ENCODE peak calls at places on chromosomes 13 and 19, in five cellular contexts. H, B, A, U and P are unnamed samples.

GRCh38 chr19:55227241-55228014 is 1.1 kb downstream of the TMEM86B start:
- DNase-seq in H (no peak), B (no peak), A (no peak), U (no peak), P (no peak)

GRCh38 chr19:40778865-40779284 is 828 bp downstream of the RAB4B start:
- DNase-seq in H (no peak), B (no peak), A (no peak), U (no peak), P (no peak)

GRCh38 chr19:32550666-32551065 is 30.3 kb upstream of the PDCD5 start:
- DNase-seq in H (no peak), B (no peak), A (no peak), U (no peak), P (no peak)

GRCh38 chr19:17538684-17539287 is 16.7 kb upstream of the COLGALT1 start:
- DNase-seq in H (no peak), B (no peak), A (no peak), U (no peak), P (no peak)

GRCh38 chr19:5534787-5535586 is 32.8 kb downstream of the TINCR start:
- DNase-seq in H (no peak), B (no peak), A (no peak), U (no peak), P (no peak)

GRCh38 chr19:17026041-17026658 is 460 bp downstream of the CPAMD8 start:
- DNase-seq in H (no peak), B (no peak), A (peak), U (no peak), P (no peak)

GRCh38 chr13:54029720-54030119 is 1001.1 kb downstream of the OLFM4 start:
- DNase-seq in H (no peak), B (no peak), A (no peak), U (no peak), P (no peak)

GRCh38 chr19:35206379-35206778 is 22.2 kb downstream of the FAM187B start:
- DNase-seq in H (no peak), B (no peak), A (peak), U (no peak), P (no peak)

GRCh38 chr19:35495107-35496064 is 5.1 kb upstream of the KRTDAP start:
- DNase-seq in H (peak), B (no peak), A (peak), U (peak), P (no peak)

GRCh38 chr19:6464070-6464873 is at the start of gene CRB3:
- DNase-seq in H (no peak), B (peak), A (peak), U (peak), P (peak)

GRCh38 chr13:107205318-107206112 is 637.6 kb upstream of the ARGLU1 start:
- DNase-seq in H (peak), B (peak), A (peak), U (peak), P (no peak)

GRCh38 chr19:13094771-13095392 is 7.8 kb downstream of the LYL1 start:
- DNase-seq in H (no peak), B (no peak), A (no peak), U (no peak), P (no peak)

GRCh38 chr19:39498262-39499081 is at the start of gene DLL3:
- DNase-seq in H (no peak), B (no peak), A (no peak), U (no peak), P (no peak)

GRCh38 chr13:80952158-80952557 is 611.2 kb upstream of the SPRY2 start:
- DNase-seq in H (no peak), B (no peak), A (no peak), U (no peak), P (no peak)

GRCh38 chr19:11481777-11482383 is 1.0 kb upstream of the ELAVL3 start:
- DNase-seq in H (peak), B (peak), A (peak), U (peak), P (no peak)

GRCh38 chr19:55091126-55091910 is 15.6 kb downstream of the EPS8L1 start:
- DNase-seq in H (no peak), B (no peak), A (no peak), U (no peak), P (peak)

GRCh38 chr19:4456566-4456842 is 1.1 kb downstream of the UBXN6 start:
- DNase-seq in H (no peak), B (no peak), A (peak), U (no peak), P (peak)

GRCh38 chr13:111904166-111904565 is 162.8 kb upstream of the SOX1 start:
- DNase-seq in H (no peak), B (no peak), A (no peak), U (no peak), P (peak)

GRCh38 chr13:25691654-25692053 is 319.9 kb downstream of the ATP8A2 start:
- DNase-seq in H (no peak), B (no peak), A (no peak), U (no peak), P (no peak)

GRCh38 chr13:112248909-112249592 is 127.1 kb upstream of the SPACA7 start:
- DNase-seq in H (no peak), B (no peak), A (no peak), U (no peak), P (no peak)

GRCh38 chr13:77752512-77753069 is 55.1 kb downstream of the SLAIN1 start:
- DNase-seq in H (no peak), B (no peak), A (no peak), U (no peak), P (no peak)

GRCh38 chr19:30567535-30568232 is 195.5 kb downstream of the ZNF536 start:
- DNase-seq in H (no peak), B (no peak), A (no peak), U (no peak), P (peak)

GRCh38 chr13:57925250-57925649 is 293.7 kb downstream of the PCDH17 start:
- DNase-seq in H (no peak), B (no peak), A (no peak), U (no peak), P (no peak)

GRCh38 chr13:93116809-93117208 is 109.8 kb upstream of the GPC6 start:
- DNase-seq in H (no peak), B (no peak), A (no peak), U (no peak), P (no peak)

GRCh38 chr19:719636-720377 is 11.1 kb downstream of the PALM start:
- DNase-seq in H (no peak), B (no peak), A (no peak), U (no peak), P (no peak)

GRCh38 chr13:75739244-75739868 is 103.2 kb downstream of the LMO7 start:
- DNase-seq in H (no peak), B (no peak), A (no peak), U (no peak), P (no peak)

GRCh38 chr13:114115796-114116195 is 16.6 kb downstream of the RASA3 start:
- DNase-seq in H (no peak), B (no peak), A (peak), U (peak), P (peak)

GRCh38 chr13:112943309-112944125 is 25.5 kb upstream of the MCF2L start:
- DNase-seq in H (no peak), B (no peak), A (peak), U (peak), P (no peak)

GRCh38 chr13:102580552-102581169 is 16.1 kb upstream of the TPP2 start:
- DNase-seq in H (peak), B (no peak), A (no peak), U (no peak), P (no peak)

GRCh38 chr13:24033527-24034302 is 126.8 kb upstream of the SPATA13 start:
- DNase-seq in H (no peak), B (no peak), A (no peak), U (no peak), P (no peak)

GRCh38 chr13:97241761-97242160 is 19.6 kb downstream of the MBNL2 start:
- DNase-seq in H (no peak), B (no peak), A (no peak), U (no peak), P (no peak)

GRCh38 chr19:4633140-4633967 is 6.0 kb upstream of the TNFAIP8L1 start:
- DNase-seq in H (peak), B (no peak), A (peak), U (peak), P (no peak)

GRCh38 chr13:19713186-19713965 is 69.4 kb downstream of the PSPC1 start:
- DNase-seq in H (no peak), B (no peak), A (no peak), U (no peak), P (no peak)

GRCh38 chr19:18007939-18008673 is at the start of gene ARRDC2:
- DNase-seq in H (peak), B (peak), A (peak), U (peak), P (peak)

GRCh38 chr19:54521022-54521859 is 18.6 kb downstream of the LAIR2 start:
- DNase-seq in H (no peak), B (no peak), A (no peak), U (no peak), P (no peak)

GRCh38 chr13:99653526-99653925 is 152.3 kb downstream of the TM9SF2 start:
- DNase-seq in H (no peak), B (no peak), A (no peak), U (no peak), P (no peak)

GRCh38 chr13:108597943-108598342 is 31.5 kb upstream of the MYO16 start:
- DNase-seq in H (no peak), B (no peak), A (no peak), U (no peak), P (no peak)

GRCh38 chr19:51226068-51226467 is 1.2 kb downstream of the CD33 start:
- DNase-seq in H (no peak), B (no peak), A (no peak), U (no peak), P (no peak)
- TF ChIP-seq EP300 in H (no peak), B (no peak), A (no peak), U (no peak), P (no peak)

GRCh38 chr19:50223439-50223716 is 20.0 kb downstream of the MYH14 start:
- DNase-seq in H (no peak), B (no peak), A (no peak), U (no peak), P (no peak)

GRCh38 chr19:50224986-50225747 is 21.7 kb downstream of the MYH14 start:
- DNase-seq in H (no peak), B (no peak), A (no peak), U (no peak), P (no peak)

GRCh38 chr19:50222691-50223438 is 19.4 kb downstream of the MYH14 start:
- DNase-seq in H (no peak), B (no peak), A (no peak), U (no peak), P (no peak)

GRCh38 chr19:50215820-50216219 is 12.4 kb downstream of the MYH14 start:
- DNase-seq in H (no peak), B (no peak), A (no peak), U (no peak), P (no peak)

GRCh38 chr19:50221087-50221486 is 17.7 kb downstream of the MYH14 start:
- DNase-seq in H (no peak), B (no peak), A (no peak), U (no peak), P (no peak)
- TF ChIP-seq EP300 in H (no peak), B (no peak), A (no peak), U (no peak), P (no peak)

GRCh38 chr13:110390572-110390971 is 83.5 kb downstream of the COL4A2 start:
- DNase-seq in H (no peak), B (no peak), A (no peak), U (no peak), P (no peak)

GRCh38 chr13:110387451-110388140 is 80.5 kb downstream of the COL4A2 start:
- DNase-seq in H (no peak), B (no peak), A (peak), U (no peak), P (no peak)

GRCh38 chr13:110391273-110391672 is 84.2 kb downstream of the COL4A2 start:
- DNase-seq in H (no peak), B (no peak), A (no peak), U (no peak), P (no peak)

GRCh38 chr13:110392510-110393233 is 85.6 kb downstream of the COL4A2 start:
- DNase-seq in H (no peak), B (no peak), A (no peak), U (no peak), P (no peak)

GRCh38 chr13:110388141-110388943 is 81.3 kb downstream of the COL4A2 start:
- DNase-seq in H (no peak), B (no peak), A (peak), U (no peak), P (no peak)
- TF ChIP-seq EP300 in H (no peak), B (no peak), A (peak), U (peak), P (no peak)

DNA sequence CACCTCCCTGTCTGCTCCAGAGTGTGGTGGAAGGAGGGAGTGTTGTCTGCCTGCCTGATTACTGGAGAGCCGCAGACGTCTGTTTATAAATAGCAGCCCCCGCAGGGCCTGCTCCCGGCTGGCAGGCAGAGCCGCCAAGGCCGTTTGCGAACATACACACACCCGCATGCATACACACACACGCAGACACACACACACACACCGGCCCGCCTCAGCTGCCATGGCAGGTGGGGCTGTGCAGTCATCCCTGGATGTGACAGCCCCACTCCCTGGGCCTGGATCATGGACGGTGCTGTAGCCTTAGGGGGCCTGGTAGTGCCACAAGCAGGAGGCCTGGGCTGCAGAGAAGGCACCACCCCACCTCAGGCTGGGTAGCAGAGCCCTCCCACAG is 20.4 kb downstream of the EVI5L start:
- DNase-seq in H (no peak), B (no peak), A (no peak), U (no peak), P (no peak)
- TF ChIP-seq EP300 in H (no peak), B (no peak), A (no peak), U (no peak), P (no peak)

DNA sequence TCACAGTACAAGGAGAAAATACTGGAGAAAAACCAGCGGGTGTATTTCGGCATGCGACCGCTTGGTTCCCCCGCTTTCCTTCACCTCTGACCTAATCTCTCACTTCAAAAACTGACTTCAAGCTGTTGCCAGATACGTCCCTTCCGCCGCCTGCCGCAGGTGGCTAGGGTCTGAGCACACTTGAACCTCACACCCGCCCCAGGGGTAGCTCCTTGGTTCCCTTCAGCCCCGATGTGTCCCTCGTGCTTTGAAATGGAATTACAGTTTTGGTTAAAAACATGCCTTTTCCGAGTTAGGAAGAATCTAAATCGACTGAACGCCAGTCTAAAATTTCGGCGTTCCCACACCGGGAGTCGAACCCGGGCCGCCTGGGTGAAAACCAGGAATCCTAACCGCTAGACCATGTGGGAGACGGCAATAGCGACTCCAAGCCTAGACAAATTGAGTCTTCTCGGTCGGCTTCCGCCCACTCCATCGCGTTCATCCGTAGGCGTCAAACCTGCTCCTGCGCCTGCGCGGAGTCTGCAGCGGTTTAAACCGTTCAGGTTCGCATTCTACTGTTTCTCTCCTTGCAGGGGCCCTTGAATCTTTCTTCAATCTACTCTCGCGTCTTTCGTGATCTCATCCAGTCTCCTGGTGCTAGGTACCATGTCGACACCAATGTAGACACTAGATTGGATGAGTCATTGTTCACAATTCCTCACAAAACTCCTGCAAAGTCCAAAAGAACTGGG is 71.5 kb downstream of the NUFIP1 start:
- DNase-seq in H (peak), B (peak), A (peak), U (peak), P (peak)
- TF ChIP-seq EP300 in H (no peak), B (no peak), A (no peak), U (no peak), P (no peak)

GRCh38 chr19:46347985-46348384 is 1.1 kb downstream of the PPP5C start:
- DNase-seq in H (no peak), B (no peak), A (no peak), U (no peak), P (no peak)

GRCh38 chr19:46347572-46347883 is 641 bp downstream of the PPP5C start:
- DNase-seq in H (no peak), B (no peak), A (no peak), U (no peak), P (no peak)

GRCh38 chr19:46349311-46349993 is 2.6 kb downstream of the PPP5C start:
- DNase-seq in H (no peak), B (no peak), A (no peak), U (no peak), P (no peak)

GRCh38 chr19:46345157-46345556 is 1.7 kb upstream of the PPP5C start:
- DNase-seq in H (no peak), B (no peak), A (no peak), U (no peak), P (no peak)

GRCh38 chr19:46346821-46347571 is at the start of gene PPP5C:
- DNase-seq in H (peak), B (peak), A (peak), U (peak), P (peak)
- TF ChIP-seq EP300 in H (peak), B (no peak), A (no peak), U (no peak), P (no peak)